ENCODE peak calls at places on chromosomes 7 and 10, in five cellular contexts. V, P, T, C and H are unnamed samples.
A peak's percentile ranks its signal among the peaks of the same experiment; 100 is the strongest.

GRCh38 chr7:12244129-12244528 is 33.0 kb downstream of the TMEM106B start:
- DNase-seq in V (peak; percentile 10), P (peak; percentile 78), T (no peak), C (peak; percentile 43), H (peak; percentile 63)

GRCh38 chr7:74430961-74431466 is 22.7 kb upstream of the GTF2IRD1 start:
- DNase-seq in C (no peak), V (no peak), P (peak; percentile 56), T (no peak), H (no peak)

GRCh38 chr7:75943864-75944263 is 28.9 kb downstream of the POR start:
- DNase-seq in P (no peak), T (no peak), C (no peak), V (peak; percentile 44), H (peak; percentile 45)

GRCh38 chr7:117489016-117489415 is 9.2 kb downstream of the CFTR start:
- DNase-seq in P (no peak), T (no peak), C (no peak), V (no peak), H (no peak)

GRCh38 chr10:133154996-133155778 is 4.8 kb upstream of the KNDC1 start:
- DNase-seq in P (no peak), V (no peak), C (no peak), T (no peak), H (no peak)

GRCh38 chr10:44593952-44594351 is 209.1 kb upstream of the CXCL12 start:
- DNase-seq in C (no peak), V (no peak), T (no peak), P (no peak), H (no peak)

GRCh38 chr7:100642534-100642907 is 1.2 kb upstream of the TFR2 start:
- DNase-seq in P (peak; percentile 90), T (no peak), V (peak; percentile 98), C (peak; percentile 38), H (no peak)

GRCh38 chr7:18958627-18959026 is 158.8 kb downstream of the TWIST1 start:
- DNase-seq in C (no peak), P (no peak), V (no peak), T (no peak), H (no peak)

GRCh38 chr7:70387197-70387596 is 744.7 kb upstream of the GALNT17 start:
- DNase-seq in C (no peak), T (no peak), P (no peak), V (no peak), H (no peak)

GRCh38 chr7:155477469-155477868 is 19.5 kb downstream of the EN2 start:
- DNase-seq in V (no peak), T (peak; percentile 15), C (no peak), P (no peak), H (no peak)
- TF ChIP-seq JUNB in V (no peak), T (peak; percentile 65), C (no peak), P (no peak), H (no peak)

DNA sequence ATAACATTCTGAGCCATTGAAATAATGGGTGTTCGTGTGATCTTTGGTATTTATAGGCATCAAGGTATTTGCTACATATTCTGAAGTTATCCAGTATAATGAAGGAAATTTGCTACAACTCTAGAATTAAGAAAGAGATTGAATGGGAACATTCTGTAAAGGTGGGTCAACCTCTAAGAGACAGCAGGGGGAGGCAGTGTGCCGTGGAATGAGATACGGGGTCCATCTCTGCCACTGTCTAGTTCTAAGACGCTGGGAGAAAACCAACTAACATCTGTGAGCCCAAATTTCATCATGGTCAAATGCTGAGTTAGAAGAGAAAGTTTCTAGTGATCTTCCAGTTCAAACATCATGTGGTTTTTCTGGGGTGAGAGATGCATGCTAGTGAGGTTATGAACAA is 368.9 kb downstream of the SORCS1 start:
- DNase-seq in C (peak; percentile 1), V (peak; percentile 17), T (peak; percentile 48), P (peak; percentile 74), H (no peak)
- TF ChIP-seq JUNB in C (no peak), V (no peak), T (no peak), P (no peak), H (no peak)

GRCh38 chr7:138630059-138630610 is 71.0 kb downstream of the SVOPL start:
- DNase-seq in T (no peak), V (no peak), C (no peak), P (no peak), H (no peak)
- TF ChIP-seq JUNB in T (no peak), V (no peak), C (no peak), P (no peak), H (no peak)

DNA sequence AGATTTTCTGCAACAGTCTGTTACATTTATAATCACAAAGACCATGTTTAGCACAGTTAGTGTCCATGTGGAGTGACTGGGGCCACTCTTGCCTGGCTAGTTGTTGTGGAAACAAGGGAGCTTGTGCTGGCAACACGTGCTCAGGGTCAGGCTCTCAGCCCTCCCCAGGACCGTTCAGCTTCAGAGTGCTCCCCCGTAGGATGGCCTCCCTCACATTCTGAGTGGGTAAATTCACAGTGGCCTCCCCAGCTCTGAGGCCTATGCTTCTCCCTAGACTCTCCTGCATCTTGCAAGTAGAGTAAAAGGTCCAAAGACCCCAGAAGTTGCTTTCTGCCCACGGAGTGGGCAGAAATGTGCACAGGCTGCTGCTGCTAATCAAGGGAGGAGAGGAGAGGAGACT is 122.3 kb downstream of the ADCY1 start:
- DNase-seq in V (no peak), T (no peak), P (no peak), C (no peak), H (no peak)
- TF ChIP-seq JUNB in V (no peak), T (no peak), P (no peak), C (no peak), H (no peak)

GRCh38 chr7:1361756-1362125 is 97.5 kb downstream of the MICALL2 start:
- DNase-seq in V (no peak), T (no peak), P (no peak), C (no peak), H (no peak)

GRCh38 chr7:1359681-1360485 is 99.4 kb downstream of the MICALL2 start:
- DNase-seq in T (no peak), P (no peak), C (no peak), V (no peak), H (no peak)

GRCh38 chr7:1360521-1360971 is 98.7 kb downstream of the MICALL2 start:
- DNase-seq in P (no peak), T (no peak), C (no peak), V (no peak), H (no peak)

GRCh38 chr7:1362301-1362700 is 97.0 kb downstream of the MICALL2 start:
- DNase-seq in V (no peak), P (no peak), T (no peak), C (no peak), H (no peak)

GRCh38 chr7:1361016-1361755 is 98.1 kb downstream of the MICALL2 start:
- DNase-seq in P (no peak), T (no peak), V (no peak), C (no peak), H (no peak)
- TF ChIP-seq JUNB in P (no peak), T (no peak), V (no peak), C (no peak), H (no peak)

GRCh38 chr10:72816565-72816964 is 77.0 kb upstream of the OIT3 start:
- DNase-seq in V (no peak), C (peak; percentile 26), P (no peak), T (no peak), H (no peak)

GRCh38 chr10:72812798-72813430 is 80.6 kb upstream of the OIT3 start:
- DNase-seq in T (no peak), P (no peak), C (no peak), V (no peak), H (peak; percentile 15)

GRCh38 chr10:72812415-72812797 is 81.1 kb upstream of the OIT3 start:
- DNase-seq in T (no peak), C (no peak), V (no peak), P (no peak), H (no peak)

GRCh38 chr10:72810976-72811375 is 82.6 kb upstream of the OIT3 start:
- DNase-seq in P (no peak), C (no peak), T (no peak), V (no peak), H (no peak)

GRCh38 chr10:72814134-72814790 is 79.3 kb upstream of the OIT3 start:
- DNase-seq in C (no peak), T (no peak), P (no peak), V (no peak), H (no peak)
- TF ChIP-seq JUNB in C (no peak), T (no peak), P (no peak), V (no peak), H (no peak)

DNA sequence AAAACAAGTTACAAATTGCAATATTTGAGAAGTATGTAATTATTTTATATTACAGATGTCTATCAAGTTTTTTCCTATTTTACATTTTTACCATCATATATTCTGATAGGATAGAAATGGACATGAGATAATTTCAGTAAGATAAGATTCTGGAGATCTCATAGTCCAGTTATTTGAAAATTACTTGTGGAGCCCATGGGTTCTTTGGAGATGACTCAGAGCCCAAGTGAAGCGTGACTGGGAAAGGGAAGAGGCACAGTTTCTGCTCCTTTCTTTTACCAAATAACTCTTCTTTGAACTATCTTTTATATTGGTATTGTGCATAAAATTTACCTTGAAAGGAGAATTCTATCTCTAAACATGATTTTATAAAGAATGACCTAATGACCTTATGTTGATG is 2.4 kb downstream of the CD36 start:
- DNase-seq in T (no peak), C (no peak), P (no peak), V (no peak), H (no peak)
- TF ChIP-seq JUNB in T (peak; percentile 30), C (no peak), P (no peak), V (no peak), H (no peak)

DNA sequence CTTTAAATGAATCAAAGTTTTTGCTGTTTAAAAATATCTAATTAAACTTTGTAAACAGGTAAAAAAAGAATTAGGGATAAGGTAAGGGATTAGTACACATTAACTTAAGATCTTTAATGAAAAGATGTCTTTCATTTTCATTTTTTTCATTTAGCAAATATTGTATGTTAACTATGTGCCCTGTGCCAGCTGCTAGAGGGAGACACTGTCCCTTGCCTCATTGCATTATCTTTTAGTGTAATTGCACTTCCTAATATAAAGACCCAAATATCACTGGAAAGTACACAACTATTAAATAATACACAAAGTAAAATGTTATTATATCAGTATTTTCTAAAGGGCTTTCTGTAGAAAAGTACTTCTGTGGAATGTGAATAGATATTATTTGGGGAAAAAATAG is 102.7 kb downstream of the GPR37 start:
- DNase-seq in T (no peak), C (no peak), P (no peak), V (no peak), H (no peak)
- TF ChIP-seq JUNB in T (no peak), C (no peak), P (no peak), V (no peak), H (no peak)

GRCh38 chr7:27714831-27715444 is 25.0 kb upstream of the TAX1BP1 start:
- DNase-seq in T (no peak), P (no peak), C (peak; percentile 86), V (no peak), H (no peak)
- TF ChIP-seq JUNB in T (no peak), P (no peak), C (no peak), V (no peak), H (no peak)